ENCODE peak calls at places on chromosomes 3 and 15, in four cellular contexts. Z is tibial artery, A is GM20000, T is epithelial cell of esophagus. M is an unnamed sample.

GRCh38 chr3:47012342-47013230 is 33.1 kb downstream of the NBEAL2 start:
- DNase-seq in Z (peak), A (no peak), T (no peak), M (no peak)

GRCh38 chr3:128395500-128396125 is 71.1 kb downstream of the DNAJB8 start:
- DNase-seq in Z (no peak), A (no peak), T (no peak), M (no peak)

GRCh38 chr15:82613764-82614163 is 33.4 kb downstream of the CPEB1 start:
- DNase-seq in Z (no peak), A (no peak), T (no peak), M (no peak)

GRCh38 chr3:143661677-143662076 is 186.6 kb downstream of the SLC9A9 start:
- DNase-seq in Z (no peak), A (no peak), T (peak), M (no peak)

GRCh38 chr3:31740397-31740796 is 207.7 kb downstream of the STT3B start:
- DNase-seq in Z (no peak), A (no peak), T (no peak), M (no peak)

GRCh38 chr3:102037209-102037608 is 187.9 kb downstream of the NFKBIZ start:
- DNase-seq in Z (no peak), A (no peak), T (no peak), M (no peak)

GRCh38 chr3:101377209-101377608 is 56.8 kb upstream of the IMPG2 start:
- DNase-seq in Z (no peak), A (peak), T (no peak), M (no peak)

GRCh38 chr3:194928831-194929594 is 243.3 kb downstream of the FAM43A start:
- DNase-seq in Z (no peak), A (no peak), T (no peak), M (no peak)

GRCh38 chr15:35182841-35183479 is 97.9 kb upstream of the NANOGP8 start:
- DNase-seq in Z (no peak), A (no peak), T (no peak), M (no peak)

GRCh38 chr3:129703913-129704312 is 97.4 kb upstream of the PLXND1 start:
- DNase-seq in Z (no peak), A (no peak), T (no peak), M (no peak)

GRCh38 chr3:34200576-34200975 is 402.1 kb downstream of the PDCD6IP start:
- DNase-seq in Z (no peak), A (no peak), T (no peak), M (no peak)

GRCh38 chr3:147422226-147422933 is 13.2 kb downstream of the ZIC1 start:
- DNase-seq in Z (no peak), A (peak), T (no peak), M (no peak)

GRCh38 chr3:24287728-24288450 is 206.8 kb downstream of the THRB start:
- DNase-seq in Z (peak), A (no peak), T (no peak), M (no peak)

GRCh38 chr3:99578339-99578970 is 59.9 kb upstream of the COL8A1 start:
- DNase-seq in Z (no peak), A (no peak), T (no peak), M (no peak)

GRCh38 chr15:78280289-78281072 is 16.1 kb downstream of the DNAJA4 start:
- DNase-seq in Z (no peak), A (no peak), T (no peak), M (no peak)

GRCh38 chr3:142595581-142595950 is 627 bp upstream of the PLS1 start:
- DNase-seq in Z (no peak), A (peak), T (peak), M (no peak)

GRCh38 chr3:154364849-154365248 is 40.6 kb upstream of the DHX36 start:
- DNase-seq in Z (no peak), A (no peak), T (peak), M (no peak)

GRCh38 chr3:179526482-179526881 is 36.2 kb upstream of the ACTL6A start:
- DNase-seq in Z (no peak), A (no peak), T (no peak), M (no peak)

GRCh38 chr3:78969483-78969882 is 798.3 kb downstream of the ROBO1 start:
- DNase-seq in Z (no peak), A (no peak), T (peak), M (no peak)

GRCh38 chr3:198108756-198109155 is 148.7 kb downstream of the LMLN start:
- DNase-seq in Z (no peak), A (no peak), T (no peak), M (no peak)

GRCh38 chr15:63372018-63372705 is 9.5 kb downstream of the CA12 start:
- DNase-seq in Z (peak), A (no peak), T (peak), M (no peak)

GRCh38 chr15:73558529-73558928 is 74.7 kb downstream of the NPTN start:
- DNase-seq in Z (no peak), A (no peak), T (no peak), M (no peak)

GRCh38 chr15:52262364-52262763 is 33.2 kb downstream of the MYO5C start:
- DNase-seq in Z (no peak), A (no peak), T (no peak), M (no peak)

GRCh38 chr3:535566-536416 is 339.2 kb downstream of the CHL1 start:
- DNase-seq in Z (no peak), A (no peak), T (peak), M (no peak)

GRCh38 chr15:60854858-60855568 is 374.1 kb downstream of the RORA start:
- DNase-seq in Z (no peak), A (no peak), T (peak), M (no peak)

GRCh38 chr15:50652671-50653070 is 33.9 kb downstream of the TRPM7 start:
- DNase-seq in Z (no peak), A (no peak), T (no peak), M (no peak)

GRCh38 chr3:52084954-52085730 is 28.8 kb upstream of the DUSP7 start:
- DNase-seq in Z (no peak), A (no peak), T (no peak), M (no peak)

GRCh38 chr3:128170866-128171516 is 17.7 kb downstream of the EEFSEC start:
- DNase-seq in Z (no peak), A (no peak), T (peak), M (peak)

GRCh38 chr3:192850501-192850981 is 67.1 kb downstream of the MB21D2 start:
- DNase-seq in Z (no peak), A (peak), T (peak), M (no peak)

GRCh38 chr3:195699148-195699771 is 21.5 kb upstream of the MUC20 start:
- DNase-seq in Z (no peak), A (peak), T (no peak), M (no peak)

GRCh38 chr3:44950273-44950672 is 25.7 kb downstream of the ZDHHC3 start:
- DNase-seq in Z (no peak), A (no peak), T (no peak), M (no peak)

GRCh38 chr15:65982941-65983340 is 113.7 kb downstream of the RAB11A start:
- DNase-seq in Z (no peak), A (no peak), T (no peak), M (no peak)

GRCh38 chr15:65979837-65980236 is 110.5 kb downstream of the RAB11A start:
- DNase-seq in Z (no peak), A (no peak), T (no peak), M (no peak)

GRCh38 chr15:65981837-65982696 is 112.8 kb downstream of the RAB11A start:
- DNase-seq in Z (no peak), A (peak), T (peak), M (peak)

GRCh38 chr15:65979316-65979715 is 110.0 kb downstream of the RAB11A start:
- DNase-seq in Z (no peak), A (peak), T (peak), M (no peak)

DNA sequence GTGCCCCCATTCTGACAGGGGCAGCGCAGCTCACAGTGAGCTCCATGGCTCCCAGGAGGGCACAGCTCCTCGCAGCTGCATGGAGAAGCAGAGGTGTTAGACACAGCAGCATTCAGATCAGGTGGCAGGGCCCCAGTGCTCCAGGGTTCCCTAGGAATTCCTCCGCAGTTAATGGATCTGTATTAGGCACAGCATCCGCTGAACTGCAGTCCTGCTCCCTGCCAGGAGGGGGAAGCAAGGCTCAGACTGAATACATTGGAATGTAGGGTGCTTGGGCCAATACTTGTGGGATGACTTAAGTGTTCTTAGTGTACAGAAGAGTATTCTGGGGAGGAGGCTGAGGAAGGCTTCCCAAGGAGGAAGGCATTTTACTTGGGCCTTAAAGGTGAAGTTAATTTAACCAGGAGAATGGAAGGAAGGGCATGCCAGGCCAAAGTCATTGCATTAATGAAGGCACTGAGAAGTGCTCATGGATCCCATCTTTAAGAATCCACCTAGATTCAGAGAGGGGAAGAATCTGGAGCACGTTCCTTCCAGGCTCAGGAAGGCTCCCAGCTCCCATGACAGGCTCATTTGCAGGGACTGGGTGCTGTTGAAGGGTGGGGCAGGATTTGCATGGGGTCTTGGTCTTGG is 111.6 kb downstream of the RAB11A start:
- DNase-seq in Z (no peak), A (peak), T (peak), M (peak)
- TF ChIP-seq CTCF in Z (peak), A (peak), T (peak), M (peak)

GRCh38 chr3:121232309-121233225 is 313.2 kb downstream of the POLQ start:
- DNase-seq in Z (no peak), A (no peak), T (no peak), M (no peak)
- TF ChIP-seq CTCF in Z (no peak), A (no peak), T (no peak), M (no peak)

DNA sequence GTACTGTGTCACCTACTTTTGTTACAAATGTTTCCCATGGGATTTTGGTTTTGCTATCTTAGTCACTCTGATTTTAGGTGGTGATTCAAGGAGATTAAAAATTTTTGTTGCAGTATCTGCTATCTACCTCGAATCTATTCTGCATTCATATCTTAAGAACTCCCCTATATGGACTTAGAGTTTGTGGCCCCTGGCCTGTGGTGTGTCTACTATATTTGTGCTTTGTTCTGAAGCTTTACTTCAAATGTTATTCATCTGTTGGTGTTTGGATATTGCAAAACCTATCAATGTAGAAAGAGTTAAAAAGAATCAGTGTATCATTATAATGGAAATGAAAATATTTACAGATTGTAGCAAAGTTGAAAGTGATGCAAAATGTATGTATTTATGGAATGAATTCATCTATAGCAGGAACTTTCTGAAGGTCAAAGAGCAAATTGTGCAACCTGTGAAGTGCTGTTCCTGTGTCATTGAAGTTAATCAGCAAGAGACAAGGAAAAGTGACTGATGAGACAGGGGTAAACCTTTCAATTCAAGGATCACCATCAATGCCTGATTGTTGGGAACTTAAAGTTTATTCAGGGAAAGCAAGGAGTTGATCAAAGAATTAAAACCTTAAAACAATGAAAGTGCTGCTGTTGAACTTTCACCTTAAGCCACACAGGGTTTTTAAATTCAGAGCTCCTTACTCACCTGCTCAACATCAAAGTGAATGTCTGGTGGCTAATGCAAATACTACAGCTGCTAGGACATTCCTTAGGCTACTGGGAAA is 71.0 kb downstream of the SLMAP start:
- DNase-seq in Z (no peak), A (no peak), T (peak), M (no peak)
- TF ChIP-seq CTCF in Z (no peak), A (no peak), T (no peak), M (no peak)

GRCh38 chr3:109224333-109224732 is 87.8 kb downstream of the C3orf85 start:
- DNase-seq in Z (no peak), A (no peak), T (peak), M (no peak)

GRCh38 chr3:109234300-109234699 is 82.0 kb downstream of the DPPA2 start:
- DNase-seq in Z (no peak), A (no peak), T (no peak), M (no peak)

DNA sequence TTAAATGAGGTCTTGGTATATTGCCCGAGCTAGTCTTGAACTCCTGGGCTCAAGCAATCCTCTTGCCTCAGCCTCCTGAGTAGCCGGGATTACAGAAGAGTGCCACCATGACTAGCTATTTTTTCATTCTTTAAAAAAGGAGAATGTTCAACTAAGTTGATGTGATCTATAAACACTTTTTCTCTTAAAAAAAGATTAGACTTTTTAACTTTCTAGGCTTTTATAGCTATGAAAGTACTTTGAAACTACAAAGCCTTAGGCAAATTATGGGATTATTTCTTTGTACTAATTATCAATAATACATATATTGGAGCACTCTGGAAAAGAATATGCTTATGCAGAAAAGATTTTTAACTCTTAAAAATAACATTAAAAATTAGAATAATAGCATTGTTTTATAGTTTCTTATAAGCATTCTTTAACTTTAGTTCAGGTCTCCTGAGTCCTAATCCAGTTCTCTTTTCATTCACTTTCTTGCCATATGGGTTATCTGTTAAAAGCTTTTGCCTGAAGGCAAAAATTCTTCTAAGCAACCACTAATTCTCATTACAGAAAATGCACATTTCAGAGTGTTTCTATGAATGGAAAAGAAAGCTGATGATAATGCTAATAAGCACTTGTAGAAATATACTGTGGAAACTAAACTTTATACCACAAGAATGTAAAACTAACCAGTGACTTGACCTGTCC is 87.8 kb downstream of the DPPA2 start:
- DNase-seq in Z (no peak), A (no peak), T (no peak), M (no peak)
- TF ChIP-seq CTCF in Z (no peak), A (no peak), T (no peak), M (no peak)

GRCh38 chr3:57436195-57436761 is 107.9 kb downstream of the DNAH12 start:
- DNase-seq in Z (no peak), A (no peak), T (no peak), M (no peak)

DNA sequence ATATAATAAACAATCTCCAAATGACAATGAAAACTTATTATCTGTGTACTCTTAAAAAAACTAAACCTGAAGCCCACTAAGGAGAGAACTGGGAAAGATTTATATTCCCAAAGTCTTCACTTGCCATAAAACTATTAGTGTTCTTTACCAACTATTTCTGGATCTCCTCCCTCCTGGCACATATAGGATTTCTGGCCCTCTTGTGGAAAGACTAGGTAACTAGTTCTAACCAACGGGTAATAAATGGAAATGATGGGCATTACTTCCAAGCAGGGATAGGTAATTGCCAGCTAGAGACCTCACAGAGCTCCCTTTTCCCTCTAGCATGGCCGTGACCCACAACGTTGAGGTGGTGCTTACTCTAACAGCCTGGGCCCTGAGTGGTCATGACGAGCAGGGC is 110.1 kb downstream of the DNAH12 start:
- DNase-seq in Z (no peak), A (no peak), T (peak), M (no peak)
- TF ChIP-seq CTCF in Z (peak), A (no peak), T (peak), M (peak)

DNA sequence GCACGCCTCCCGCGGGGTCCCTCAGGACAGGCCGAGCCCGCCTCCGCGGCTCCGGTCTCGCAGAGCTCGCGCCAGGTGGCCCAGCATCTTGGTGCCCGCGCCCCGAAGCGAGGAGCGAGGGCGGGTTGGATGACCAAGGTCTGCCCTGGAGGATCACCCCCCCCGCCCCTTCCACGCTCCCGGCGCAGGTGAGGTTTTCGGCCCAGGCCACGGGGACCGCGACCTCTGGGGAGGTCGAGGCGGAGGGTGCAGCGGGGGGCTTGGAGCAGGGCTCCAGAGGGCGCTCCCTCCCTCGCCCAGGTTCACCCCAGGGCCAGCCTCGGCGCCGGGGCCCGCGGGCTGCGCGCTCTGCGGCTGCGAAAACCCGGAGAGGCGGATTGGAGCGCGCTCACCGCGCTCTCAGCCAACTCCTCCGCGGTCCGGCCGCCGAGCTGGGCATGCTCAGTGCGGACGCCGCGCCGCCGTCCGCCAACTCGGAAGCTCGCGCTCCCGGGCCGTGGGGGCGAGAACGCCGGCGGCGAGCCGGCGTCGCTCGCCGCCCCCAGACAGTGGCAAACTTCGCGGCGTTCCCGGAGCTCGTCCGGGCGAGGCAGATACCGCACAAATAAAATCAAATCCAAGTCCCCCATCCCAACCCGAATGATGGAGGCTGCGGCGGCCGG is at the start of gene MED12L:
- DNase-seq in Z (peak), A (peak), T (peak), M (peak)
- TF ChIP-seq CTCF in Z (no peak), A (no peak), T (no peak), M (no peak)

GRCh38 chr3:68999605-69000004 is 13.9 kb downstream of the EOGT start:
- DNase-seq in Z (no peak), A (no peak), T (no peak), M (no peak)

GRCh38 chr3:68996356-68996995 is 17.0 kb downstream of the EOGT start:
- DNase-seq in Z (no peak), A (no peak), T (peak), M (no peak)

DNA sequence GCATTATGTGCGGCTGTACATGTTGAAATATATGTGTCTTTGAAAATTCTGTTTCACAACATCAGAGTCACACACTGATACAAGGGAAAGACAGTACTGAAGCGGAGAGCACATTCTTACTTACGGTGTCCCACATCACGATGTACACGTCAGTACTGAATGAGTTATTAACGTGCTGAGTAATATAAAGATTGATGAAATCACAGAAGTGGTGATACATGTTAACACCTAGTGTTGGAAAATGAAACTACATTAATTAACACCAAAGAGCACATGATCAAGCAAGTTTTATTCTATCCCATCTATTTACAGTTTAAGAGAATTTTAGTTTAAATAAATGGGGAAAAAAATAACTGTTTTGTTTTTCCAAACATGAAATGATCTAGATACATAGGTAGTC is 15.6 kb downstream of the EOGT start:
- DNase-seq in Z (no peak), A (no peak), T (peak), M (no peak)
- TF ChIP-seq CTCF in Z (no peak), A (no peak), T (no peak), M (no peak)

GRCh38 chr3:168467085-168467714 is 371.5 kb upstream of the GOLIM4 start:
- DNase-seq in Z (no peak), A (peak), T (peak), M (no peak)
- TF ChIP-seq CTCF in Z (no peak), A (peak), T (peak), M (no peak)

GRCh38 chr15:66080791-66081475 is 172.6 kb downstream of the MEGF11 start:
- DNase-seq in Z (peak), A (no peak), T (peak), M (peak)

GRCh38 chr15:66084704-66085103 is 168.8 kb downstream of the MEGF11 start:
- DNase-seq in Z (no peak), A (no peak), T (no peak), M (no peak)

GRCh38 chr15:66089049-66089448 is 164.5 kb downstream of the MEGF11 start:
- DNase-seq in Z (peak), A (no peak), T (no peak), M (no peak)

GRCh38 chr15:66085128-66085527 is 168.4 kb downstream of the MEGF11 start:
- DNase-seq in Z (no peak), A (no peak), T (no peak), M (no peak)
- TF ChIP-seq CTCF in Z (no peak), A (peak), T (no peak), M (no peak)

M was measured in mesothelial cell of epicardium.